ENCODE peak calls at places on chromosomes 5 and 9, in ten cellular contexts. F is BJ, W is keratinocyte, N is fibroblast of lung, Q is epithelial cell of esophagus, V is H1, H is pancreas, C is NB4, S is psoas muscle, P is fibroblast of the aortic adventitia. A is an unnamed sample.

GRCh38 chr5:69364414-69364813 is 4.9 kb downstream of the AK6 start:
- DNase-seq in P (peak; percentile 10), C (peak; percentile 59), H (no peak), F (no peak), W (no peak), S (no peak), Q (peak; percentile 24), V (no peak), N (no peak), A (no peak)

GRCh38 chr5:34762321-34762871 is 76.6 kb upstream of the TTC23L start:
- DNase-seq in F (peak; percentile 99), S (peak; percentile 19), H (no peak), W (no peak), N (peak; percentile 92), V (no peak), C (no peak), Q (no peak), P (peak; percentile 98), A (peak; percentile 70)

GRCh38 chr9:18238254-18238653 is 235.7 kb upstream of the ADAMTSL1 start:
- DNase-seq in P (peak; percentile 79), S (no peak), N (peak; percentile 76), F (no peak), H (no peak), W (peak; percentile 25), C (no peak), V (no peak), Q (peak; percentile 86), A (peak; percentile 32)

GRCh38 chr9:109887079-109887478 is 107.1 kb downstream of the PALM2AKAP2 start:
- DNase-seq in N (peak; percentile 85), Q (peak; percentile 38), F (no peak), C (peak; percentile 30), W (no peak), S (no peak), P (peak; percentile 68), H (no peak), V (no peak), A (no peak)

GRCh38 chr5:45385321-45386058 is 310.7 kb downstream of the HCN1 start:
- DNase-seq in F (peak; percentile 35), V (no peak), P (peak; percentile 0), W (no peak), N (peak; percentile 82), S (no peak), C (peak; percentile 43), Q (peak; percentile 11), H (no peak), A (peak; percentile 70)

GRCh38 chr5:33330992-33331391 is 109.8 kb upstream of the TARS1 start:
- DNase-seq in P (no peak), F (no peak), W (no peak), S (no peak), C (no peak), N (peak; percentile 65), V (no peak), H (no peak), Q (no peak), A (no peak)

GRCh38 chr5:42277293-42277692 is 145.9 kb upstream of the GHR start:
- DNase-seq in P (no peak), N (no peak), W (no peak), F (no peak), V (no peak), H (no peak), Q (no peak), C (no peak), S (no peak), A (no peak)

GRCh38 chr5:119406551-119406950 is 45.7 kb upstream of the HSD17B4 start:
- DNase-seq in C (no peak), F (no peak), V (no peak), Q (no peak), W (no peak), P (no peak), S (no peak), N (no peak), H (no peak), A (no peak)

DNA sequence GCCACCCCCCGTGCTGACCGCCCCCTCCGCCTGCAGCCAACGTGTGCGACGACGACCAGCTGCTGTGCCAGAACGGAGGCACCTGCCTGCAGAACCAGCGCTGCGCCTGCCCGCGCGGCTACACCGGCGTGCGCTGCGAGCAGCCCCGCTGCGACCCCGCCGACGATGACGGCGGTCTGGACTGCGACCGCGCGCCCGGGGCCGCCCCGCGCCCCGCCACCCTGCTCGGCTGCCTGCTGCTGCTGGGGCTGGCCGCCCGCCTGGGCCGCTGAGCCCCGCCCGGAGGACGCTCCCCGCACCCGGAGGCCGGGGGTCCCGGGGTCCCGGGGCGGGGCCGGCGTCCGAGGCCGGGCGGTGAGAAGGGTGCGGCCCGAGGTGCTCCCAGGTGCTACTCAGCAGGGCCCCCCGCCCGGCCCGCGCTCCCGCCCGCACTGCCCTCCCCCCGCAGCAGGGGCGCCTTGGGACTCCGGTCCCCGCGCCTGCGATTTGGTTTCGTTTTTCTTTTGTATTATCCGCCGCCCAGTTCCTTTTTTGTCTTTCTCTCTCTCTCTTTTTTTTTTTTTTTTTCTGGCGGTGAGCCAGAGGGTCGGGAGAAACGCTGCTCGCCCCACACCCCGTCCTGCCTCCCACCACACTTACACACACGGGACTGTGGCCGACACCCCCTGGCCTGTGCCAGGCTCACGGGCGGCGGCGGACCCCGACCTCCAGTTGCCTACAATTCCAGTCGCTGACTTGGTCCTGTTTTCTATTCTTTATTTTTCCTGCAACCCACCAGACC is 80.2 kb downstream of the NTNG2 start:
- DNase-seq in C (peak; percentile 72), S (no peak), H (peak; percentile 62), W (no peak), N (no peak), Q (no peak), P (peak; percentile 32), F (no peak), V (no peak), A (no peak)
- TF ChIP-seq CTCF in C (no peak), S (no peak), H (no peak), W (no peak), N (no peak), Q (no peak), P (no peak), F (no peak), V (no peak), A (no peak)

DNA sequence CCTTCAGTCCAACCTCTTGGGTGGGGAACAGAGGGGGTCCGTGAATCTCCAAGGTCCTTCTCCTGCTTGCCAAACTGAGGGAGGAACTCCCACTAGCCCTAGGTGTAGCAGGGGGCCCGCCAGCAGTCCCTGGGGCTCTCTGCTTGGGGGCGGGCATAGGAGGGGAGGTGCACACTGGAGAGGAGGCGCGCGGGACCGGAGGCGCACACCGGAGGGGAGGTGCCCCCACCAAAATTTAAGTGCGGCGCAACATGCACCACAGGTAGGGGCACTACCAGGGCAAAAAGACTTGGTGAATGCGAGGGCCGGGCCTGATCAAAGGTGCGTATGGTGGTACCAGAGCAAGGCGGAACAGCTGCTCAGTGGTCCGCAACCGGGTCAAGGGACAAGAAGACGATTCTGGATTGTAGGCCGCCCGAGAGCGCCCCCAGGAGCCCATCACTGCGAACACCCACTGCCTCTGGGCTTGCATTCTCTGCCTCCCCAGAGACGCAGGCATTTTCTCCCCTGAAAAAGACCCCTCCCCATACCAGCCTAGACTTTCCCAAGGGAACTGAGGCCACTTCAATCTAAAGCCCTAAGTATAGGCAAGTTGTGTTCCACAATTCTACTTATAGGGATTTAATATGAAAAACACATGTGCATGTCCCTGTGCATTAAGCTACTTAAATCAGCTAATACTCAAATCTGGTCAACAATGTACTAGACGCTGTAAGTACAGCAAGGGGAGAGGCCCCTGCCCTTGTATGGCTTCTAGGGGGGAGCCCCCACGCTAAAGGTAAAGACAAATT is 50.6 kb downstream of the TGFBI start:
- DNase-seq in V (no peak), W (no peak), S (no peak), F (no peak), P (no peak), N (no peak), H (no peak), C (no peak), Q (no peak), A (no peak)
- H3K4me3 ChIP-seq in V (peak overlapping the region; percentile 59), W (peak overlapping the region; percentile 91), S (no peak overlapping the region), F (no peak overlapping the region), P (no peak overlapping the region), N (no peak overlapping the region), H (peak overlapping the region; percentile 34), C (no peak overlapping the region), Q (peak overlapping the region; percentile 49), A (peak overlapping the region; percentile 50)

GRCh38 chr9:98519641-98520040 is 189.1 kb downstream of the GABBR2 start:
- DNase-seq in C (no peak), P (no peak), W (no peak), F (no peak), V (no peak), Q (no peak), S (no peak), N (no peak), H (no peak), A (no peak)

GRCh38 chr9:98518556-98518955 is 190.2 kb downstream of the GABBR2 start:
- DNase-seq in F (no peak), Q (no peak), P (no peak), S (no peak), N (no peak), V (no peak), W (no peak), H (no peak), C (no peak), A (no peak)

GRCh38 chr9:98522487-98522886 is 186.2 kb downstream of the GABBR2 start:
- DNase-seq in S (no peak), F (no peak), Q (peak; percentile 20), V (no peak), P (no peak), H (no peak), C (no peak), N (no peak), W (no peak), A (no peak)

GRCh38 chr9:98521141-98521540 is 187.6 kb downstream of the GABBR2 start:
- DNase-seq in S (no peak), N (peak; percentile 90), W (no peak), F (peak; percentile 9), Q (peak; percentile 77), C (no peak), H (no peak), P (peak; percentile 71), V (no peak), A (no peak)

DNA sequence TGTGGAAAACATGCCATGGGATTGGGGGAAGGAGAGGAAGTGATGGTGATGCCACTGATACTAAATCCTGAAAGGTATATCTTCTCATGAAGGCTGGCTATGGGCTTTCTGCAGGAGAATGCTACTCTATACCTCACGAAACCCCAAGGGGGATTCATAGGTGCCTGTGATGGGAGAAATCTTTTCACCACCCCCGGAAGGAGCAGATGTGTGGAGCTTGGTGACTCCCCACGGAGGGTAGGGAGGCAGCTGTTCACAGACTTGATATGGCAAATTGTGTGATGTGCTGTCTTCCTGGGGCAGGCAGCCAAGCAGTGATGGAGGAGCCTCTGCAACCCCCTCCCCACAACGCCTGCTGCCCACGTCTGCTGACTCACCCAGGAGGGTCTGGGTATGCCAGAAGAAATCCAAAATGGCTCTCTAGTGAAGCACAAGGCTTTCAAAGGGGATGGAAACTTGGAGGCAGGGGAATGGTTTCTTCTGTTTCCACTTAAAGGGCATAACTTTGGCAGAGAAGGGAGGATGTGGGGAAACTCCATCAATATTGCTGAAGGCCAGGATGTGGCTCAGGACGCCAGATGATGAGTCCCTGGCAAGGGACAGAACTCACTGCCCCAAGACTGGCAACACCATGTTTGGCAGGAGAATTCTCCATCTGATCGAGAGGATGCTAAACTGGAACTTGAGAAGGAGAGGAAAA is 188.4 kb downstream of the GABBR2 start:
- DNase-seq in H (no peak), S (no peak), F (no peak), W (no peak), V (no peak), P (peak; percentile 23), Q (no peak), C (no peak), N (peak; percentile 56), A (no peak)
- TF ChIP-seq CTCF in H (no peak), S (no peak), F (no peak), W (no peak), V (no peak), P (no peak), Q (no peak), C (no peak), N (no peak), A (no peak)

GRCh38 chr5:141825241-141825671 is 53.0 kb downstream of the PCDH1 start:
- DNase-seq in Q (no peak), W (no peak), H (no peak), S (no peak), C (no peak), N (no peak), P (no peak), F (no peak), V (no peak), A (no peak)
- H3K4me3 ChIP-seq in Q (no peak overlapping the region), W (no peak overlapping the region), H (no peak overlapping the region), S (no peak overlapping the region), C (no peak overlapping the region), N (no peak overlapping the region), P (no peak overlapping the region), F (no peak overlapping the region), V (no peak overlapping the region), A (no peak overlapping the region)